ENCODE peak calls at places on chromosomes 6 and 20, in nine cellular contexts. One of them, this sample, is unnamed.

GRCh38 chr20:650954-651353 is 2.0 kb downstream of the SRXN1 start:
- DNase-seq in choroid plexus epithelial cell: peak
- DNase-seq in upper lobe of left lung: no peak
- DNase-seq in neural crest cell: no peak
- DNase-seq in cardiac muscle cell: no peak
- DNase-seq in mucosa of descending colon: no peak
- DNase-seq in GM13977: no peak
- DNase-seq in thyroid gland: no peak
- DNase-seq in brain microvascular endothelial cell: peak
- DNase-seq in this sample: no peak

GRCh38 chr20:24781061-24781980 is 167.7 kb upstream of the CST7 start:
- DNase-seq in choroid plexus epithelial cell: peak
- DNase-seq in upper lobe of left lung: no peak
- DNase-seq in neural crest cell: no peak
- DNase-seq in cardiac muscle cell: peak
- DNase-seq in mucosa of descending colon: no peak
- DNase-seq in GM13977: no peak
- DNase-seq in thyroid gland: peak
- DNase-seq in brain microvascular endothelial cell: no peak
- DNase-seq in this sample: peak

GRCh38 chr20:61360940-61361339 is 108.9 kb downstream of the CDH4 start:
- DNase-seq in choroid plexus epithelial cell: no peak
- DNase-seq in upper lobe of left lung: no peak
- DNase-seq in neural crest cell: no peak
- DNase-seq in cardiac muscle cell: no peak
- DNase-seq in mucosa of descending colon: no peak
- DNase-seq in GM13977: no peak
- DNase-seq in thyroid gland: no peak
- DNase-seq in brain microvascular endothelial cell: no peak
- DNase-seq in this sample: no peak

GRCh38 chr6:54579011-54579410 is 267.6 kb upstream of the FAM83B start:
- DNase-seq in choroid plexus epithelial cell: peak
- DNase-seq in upper lobe of left lung: no peak
- DNase-seq in neural crest cell: peak
- DNase-seq in cardiac muscle cell: no peak
- DNase-seq in mucosa of descending colon: no peak
- DNase-seq in GM13977: no peak
- DNase-seq in thyroid gland: no peak
- DNase-seq in brain microvascular endothelial cell: no peak
- DNase-seq in this sample: no peak

GRCh38 chr6:130885392-130886192 is 58.4 kb downstream of the SMLR1 start:
- DNase-seq in choroid plexus epithelial cell: peak
- DNase-seq in upper lobe of left lung: no peak
- DNase-seq in neural crest cell: peak
- DNase-seq in cardiac muscle cell: peak
- DNase-seq in mucosa of descending colon: no peak
- DNase-seq in GM13977: peak
- DNase-seq in thyroid gland: peak
- DNase-seq in brain microvascular endothelial cell: peak
- DNase-seq in this sample: peak

GRCh38 chr6:10451828-10452509 is 37.1 kb upstream of the TFAP2A start:
- DNase-seq in choroid plexus epithelial cell: peak
- DNase-seq in upper lobe of left lung: peak
- DNase-seq in neural crest cell: no peak
- DNase-seq in cardiac muscle cell: no peak
- DNase-seq in mucosa of descending colon: no peak
- DNase-seq in GM13977: no peak
- DNase-seq in thyroid gland: peak
- DNase-seq in brain microvascular endothelial cell: peak
- DNase-seq in this sample: no peak

GRCh38 chr20:45308078-45308778 is at the start of gene MATN4:
- DNase-seq in choroid plexus epithelial cell: no peak
- DNase-seq in upper lobe of left lung: peak
- DNase-seq in neural crest cell: no peak
- DNase-seq in cardiac muscle cell: no peak
- DNase-seq in mucosa of descending colon: peak
- DNase-seq in GM13977: no peak
- DNase-seq in thyroid gland: peak
- DNase-seq in brain microvascular endothelial cell: no peak
- DNase-seq in this sample: no peak

GRCh38 chr20:25147716-25148115 is 47.8 kb upstream of the ENTPD6 start:
- DNase-seq in choroid plexus epithelial cell: no peak
- DNase-seq in upper lobe of left lung: peak
- DNase-seq in neural crest cell: no peak
- DNase-seq in cardiac muscle cell: no peak
- DNase-seq in mucosa of descending colon: no peak
- DNase-seq in GM13977: no peak
- DNase-seq in thyroid gland: no peak
- DNase-seq in brain microvascular endothelial cell: no peak
- DNase-seq in this sample: no peak

GRCh38 chr6:170006524-170007467 is 255.4 kb downstream of the ERMARD start:
- DNase-seq in choroid plexus epithelial cell: no peak
- DNase-seq in upper lobe of left lung: peak
- DNase-seq in neural crest cell: no peak
- DNase-seq in cardiac muscle cell: no peak
- DNase-seq in mucosa of descending colon: no peak
- DNase-seq in GM13977: no peak
- DNase-seq in thyroid gland: no peak
- DNase-seq in brain microvascular endothelial cell: no peak
- DNase-seq in this sample: no peak
- TF ChIP-seq CTCF in choroid plexus epithelial cell: no peak
- TF ChIP-seq CTCF in upper lobe of left lung: no peak
- TF ChIP-seq CTCF in neural crest cell: no peak
- TF ChIP-seq CTCF in cardiac muscle cell: no peak
- TF ChIP-seq CTCF in mucosa of descending colon: no peak
- TF ChIP-seq CTCF in GM13977: no peak
- TF ChIP-seq CTCF in thyroid gland: no peak
- TF ChIP-seq CTCF in brain microvascular endothelial cell: no peak
- TF ChIP-seq CTCF in this sample: no peak

GRCh38 chr20:32506721-32507120 is 78.4 kb downstream of the NOL4L start:
- DNase-seq in choroid plexus epithelial cell: no peak
- DNase-seq in upper lobe of left lung: no peak
- DNase-seq in neural crest cell: no peak
- DNase-seq in cardiac muscle cell: no peak
- DNase-seq in mucosa of descending colon: peak
- DNase-seq in GM13977: no peak
- DNase-seq in thyroid gland: no peak
- DNase-seq in brain microvascular endothelial cell: no peak
- DNase-seq in this sample: no peak

GRCh38 chr20:32510120-32510600 is 75.0 kb downstream of the NOL4L start:
- DNase-seq in choroid plexus epithelial cell: no peak
- DNase-seq in upper lobe of left lung: peak
- DNase-seq in neural crest cell: no peak
- DNase-seq in cardiac muscle cell: no peak
- DNase-seq in mucosa of descending colon: no peak
- DNase-seq in GM13977: no peak
- DNase-seq in thyroid gland: no peak
- DNase-seq in brain microvascular endothelial cell: no peak
- DNase-seq in this sample: peak

GRCh38 chr20:32507998-32508774 is 76.9 kb downstream of the NOL4L start:
- DNase-seq in choroid plexus epithelial cell: no peak
- DNase-seq in upper lobe of left lung: no peak
- DNase-seq in neural crest cell: no peak
- DNase-seq in cardiac muscle cell: no peak
- DNase-seq in mucosa of descending colon: peak
- DNase-seq in GM13977: no peak
- DNase-seq in thyroid gland: no peak
- DNase-seq in brain microvascular endothelial cell: no peak
- DNase-seq in this sample: peak

GRCh38 chr20:32509639-32510066 is 75.5 kb downstream of the NOL4L start:
- DNase-seq in choroid plexus epithelial cell: no peak
- DNase-seq in upper lobe of left lung: no peak
- DNase-seq in neural crest cell: no peak
- DNase-seq in cardiac muscle cell: no peak
- DNase-seq in mucosa of descending colon: no peak
- DNase-seq in GM13977: no peak
- DNase-seq in thyroid gland: no peak
- DNase-seq in brain microvascular endothelial cell: no peak
- DNase-seq in this sample: peak

DNA sequence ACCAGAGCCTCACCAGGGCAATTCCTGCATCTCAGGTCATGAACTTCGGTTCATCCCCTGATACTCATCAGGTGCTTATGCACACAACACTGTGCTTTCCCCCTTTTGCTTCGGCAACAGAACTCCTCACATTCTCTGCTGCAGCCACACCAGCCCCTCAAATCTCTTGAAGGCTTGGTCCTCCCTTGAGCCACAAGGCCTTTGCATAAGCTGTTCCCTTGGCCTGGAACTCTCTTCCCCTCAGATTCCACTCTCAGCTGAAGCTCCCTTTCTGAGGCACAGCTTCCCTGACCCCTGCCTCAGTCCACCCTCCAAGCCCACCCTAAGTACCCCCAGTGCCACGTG is 76.4 kb downstream of the NOL4L start:
- DNase-seq in choroid plexus epithelial cell: no peak
- DNase-seq in upper lobe of left lung: no peak
- DNase-seq in neural crest cell: no peak
- DNase-seq in cardiac muscle cell: no peak
- DNase-seq in mucosa of descending colon: no peak
- DNase-seq in GM13977: no peak
- DNase-seq in thyroid gland: no peak
- DNase-seq in brain microvascular endothelial cell: no peak
- DNase-seq in this sample: no peak
- TF ChIP-seq CTCF in choroid plexus epithelial cell: no peak
- TF ChIP-seq CTCF in upper lobe of left lung: no peak
- TF ChIP-seq CTCF in neural crest cell: no peak
- TF ChIP-seq CTCF in cardiac muscle cell: no peak
- TF ChIP-seq CTCF in mucosa of descending colon: no peak
- TF ChIP-seq CTCF in GM13977: no peak
- TF ChIP-seq CTCF in thyroid gland: no peak
- TF ChIP-seq CTCF in brain microvascular endothelial cell: no peak
- TF ChIP-seq CTCF in this sample: no peak

GRCh38 chr6:41428402-41428994 is 93.1 kb downstream of the NCR2 start:
- DNase-seq in choroid plexus epithelial cell: peak
- DNase-seq in upper lobe of left lung: no peak
- DNase-seq in neural crest cell: no peak
- DNase-seq in cardiac muscle cell: no peak
- DNase-seq in mucosa of descending colon: peak
- DNase-seq in GM13977: no peak
- DNase-seq in thyroid gland: no peak
- DNase-seq in brain microvascular endothelial cell: no peak
- DNase-seq in this sample: no peak

GRCh38 chr6:41428995-41429417 is 93.6 kb downstream of the NCR2 start:
- DNase-seq in choroid plexus epithelial cell: peak
- DNase-seq in upper lobe of left lung: no peak
- DNase-seq in neural crest cell: no peak
- DNase-seq in cardiac muscle cell: no peak
- DNase-seq in mucosa of descending colon: peak
- DNase-seq in GM13977: no peak
- DNase-seq in thyroid gland: peak
- DNase-seq in brain microvascular endothelial cell: peak
- DNase-seq in this sample: peak

GRCh38 chr6:41426438-41426851 is 91.0 kb downstream of the NCR2 start:
- DNase-seq in choroid plexus epithelial cell: peak
- DNase-seq in upper lobe of left lung: peak
- DNase-seq in neural crest cell: no peak
- DNase-seq in cardiac muscle cell: no peak
- DNase-seq in mucosa of descending colon: no peak
- DNase-seq in GM13977: no peak
- DNase-seq in thyroid gland: no peak
- DNase-seq in brain microvascular endothelial cell: no peak
- DNase-seq in this sample: peak

GRCh38 chr6:41426888-41427641 is 91.7 kb downstream of the NCR2 start:
- DNase-seq in choroid plexus epithelial cell: no peak
- DNase-seq in upper lobe of left lung: no peak
- DNase-seq in neural crest cell: no peak
- DNase-seq in cardiac muscle cell: no peak
- DNase-seq in mucosa of descending colon: no peak
- DNase-seq in GM13977: no peak
- DNase-seq in thyroid gland: no peak
- DNase-seq in brain microvascular endothelial cell: no peak
- DNase-seq in this sample: no peak

GRCh38 chr6:41427642-41428401 is 92.4 kb downstream of the NCR2 start:
- DNase-seq in choroid plexus epithelial cell: no peak
- DNase-seq in upper lobe of left lung: peak
- DNase-seq in neural crest cell: peak
- DNase-seq in cardiac muscle cell: peak
- DNase-seq in mucosa of descending colon: peak
- DNase-seq in GM13977: peak
- DNase-seq in thyroid gland: peak
- DNase-seq in brain microvascular endothelial cell: no peak
- DNase-seq in this sample: peak
- TF ChIP-seq CTCF in choroid plexus epithelial cell: no peak
- TF ChIP-seq CTCF in upper lobe of left lung: peak
- TF ChIP-seq CTCF in neural crest cell: peak
- TF ChIP-seq CTCF in cardiac muscle cell: no peak
- TF ChIP-seq CTCF in mucosa of descending colon: peak
- TF ChIP-seq CTCF in GM13977: peak
- TF ChIP-seq CTCF in thyroid gland: no peak
- TF ChIP-seq CTCF in brain microvascular endothelial cell: no peak
- TF ChIP-seq CTCF in this sample: no peak

DNA sequence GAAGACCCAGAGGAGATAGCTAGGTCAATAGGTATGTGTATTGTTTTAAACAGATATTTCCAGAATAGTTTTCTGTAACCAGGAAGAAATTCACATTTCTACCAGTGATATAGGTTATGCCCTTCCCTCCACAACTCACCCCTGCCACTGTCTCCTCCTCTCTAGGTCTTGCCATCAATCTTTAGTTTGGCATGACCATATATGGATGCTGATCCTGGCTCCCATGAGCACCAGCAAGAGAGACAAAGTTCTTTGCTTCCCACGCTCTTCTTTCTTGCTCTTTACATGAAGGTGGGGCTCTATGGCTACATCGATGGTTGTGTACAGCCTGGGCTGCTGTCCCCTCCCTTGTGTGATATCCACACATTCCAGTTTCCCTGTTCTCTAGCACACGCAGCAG is 459.4 kb upstream of the ID4 start:
- DNase-seq in choroid plexus epithelial cell: no peak
- DNase-seq in upper lobe of left lung: no peak
- DNase-seq in neural crest cell: no peak
- DNase-seq in cardiac muscle cell: peak
- DNase-seq in mucosa of descending colon: no peak
- DNase-seq in GM13977: no peak
- DNase-seq in thyroid gland: no peak
- DNase-seq in brain microvascular endothelial cell: no peak
- DNase-seq in this sample: no peak
- TF ChIP-seq CTCF in choroid plexus epithelial cell: no peak
- TF ChIP-seq CTCF in upper lobe of left lung: no peak
- TF ChIP-seq CTCF in neural crest cell: no peak
- TF ChIP-seq CTCF in cardiac muscle cell: no peak
- TF ChIP-seq CTCF in mucosa of descending colon: no peak
- TF ChIP-seq CTCF in GM13977: no peak
- TF ChIP-seq CTCF in thyroid gland: no peak
- TF ChIP-seq CTCF in brain microvascular endothelial cell: no peak
- TF ChIP-seq CTCF in this sample: no peak